ENCODE peak calls at places on chromosomes 7 and 10, in nine cellular contexts. Y is spleen; K is CD8-positive, alpha-beta T cell; I is DND-41; S is IMR-90; T is GM23338; U is A549; Q is hepatocyte; B is esophagus squamous epithelium. P is an unnamed sample.

GRCh38 chr10:4541292-4541691 is 284.7 kb upstream of the AKR1E2 start:
- DNase-seq in Y (no peak), K (no peak), I (no peak), S (peak; percentile 90), T (no peak), U (peak; percentile 48), Q (peak; percentile 7), B (no peak), P (peak; percentile 43)

GRCh38 chr7:55533050-55533728 is 39.1 kb downstream of the VOPP1 start:
- DNase-seq in Y (peak; percentile 85), K (peak; percentile 72), I (peak; percentile 92), S (peak; percentile 86), T (no peak), U (no peak), Q (no peak), B (no peak), P (no peak)

GRCh38 chr7:100044719-100045118 is 4.9 kb upstream of the ZSCAN21 start:
- DNase-seq in Y (no peak), K (no peak), I (no peak), S (no peak), T (no peak), U (peak; percentile 32), Q (no peak), B (no peak), P (peak; percentile 79)

GRCh38 chr7:40716052-40716451 is 581.2 kb downstream of the SUGCT start:
- DNase-seq in Y (no peak), K (no peak), I (no peak), S (peak; percentile 34), T (no peak), U (no peak), Q (no peak), B (no peak), P (no peak)

GRCh38 chr7:14510268-14510667 is 392.3 kb downstream of the DGKB start:
- DNase-seq in Y (no peak), K (no peak), I (no peak), S (no peak), T (no peak), U (no peak), Q (no peak), B (no peak), P (no peak)

GRCh38 chr7:147014596-147014995 is 898.0 kb downstream of the CNTNAP2 start:
- DNase-seq in Y (no peak), K (no peak), I (no peak), S (no peak), T (no peak), U (no peak), Q (no peak), B (no peak), P (no peak)

GRCh38 chr10:132106431-132106830 is 40.7 kb downstream of the JAKMIP3 start:
- DNase-seq in Y (no peak), K (peak; percentile 27), I (no peak), S (no peak), T (no peak), U (no peak), Q (no peak), B (no peak), P (no peak)

GRCh38 chr7:157796846-157797245 is 460.0 kb downstream of the DNAJB6 start:
- DNase-seq in Y (no peak), K (no peak), I (no peak), S (no peak), T (no peak), U (no peak), Q (no peak), B (no peak), P (no peak)

GRCh38 chr10:15751048-15751447 is 31.3 kb upstream of the ITGA8 start:
- DNase-seq in Y (no peak), K (no peak), I (no peak), S (no peak), T (no peak), U (no peak), Q (no peak), B (no peak), P (no peak)

GRCh38 chr10:112666070-112666469 is 219.1 kb downstream of the VTI1A start:
- DNase-seq in Y (no peak), K (no peak), I (no peak), S (no peak), T (no peak), U (no peak), Q (no peak), B (no peak), P (no peak)

GRCh38 chr7:2082357-2083038 is 150.2 kb downstream of the MAD1L1 start:
- DNase-seq in Y (no peak), K (no peak), I (no peak), S (peak; percentile 92), T (no peak), U (no peak), Q (peak; percentile 73), B (no peak), P (no peak)

GRCh38 chr7:80826520-80827237 is 92.2 kb downstream of the SEMA3C start:
- DNase-seq in Y (no peak), K (no peak), I (no peak), S (peak; percentile 79), T (no peak), U (peak; percentile 27), Q (no peak), B (no peak), P (no peak)

GRCh38 chr7:125061776-125062397 is 132.3 kb upstream of the POT1 start:
- DNase-seq in Y (no peak), K (no peak), I (no peak), S (peak; percentile 41), T (no peak), U (peak; percentile 45), Q (peak; percentile 14), B (no peak), P (no peak)

GRCh38 chr7:152076940-152077933 is 51.8 kb downstream of the GALNT11 start:
- DNase-seq in Y (no peak), K (no peak), I (no peak), S (peak; percentile 18), T (no peak), U (no peak), Q (no peak), B (no peak), P (no peak)

GRCh38 chr7:64469673-64470072 is 93.2 kb downstream of the ZNF680 start:
- DNase-seq in Y (no peak), K (no peak), I (no peak), S (no peak), T (no peak), U (no peak), Q (no peak), B (no peak), P (no peak)

GRCh38 chr10:102413053-102413705 is 5.4 kb downstream of the PSD start:
- DNase-seq in Y (no peak), K (no peak), I (peak; percentile 69), S (no peak), T (peak; percentile 79), U (peak; percentile 31), Q (no peak), B (no peak), P (no peak)

GRCh38 chr10:59079386-59080226 is 96.8 kb upstream of the PHYHIPL start:
- DNase-seq in Y (no peak), K (no peak), I (no peak), S (peak; percentile 75), T (no peak), U (peak; percentile 42), Q (no peak), B (no peak), P (no peak)

GRCh38 chr7:46003896-46004875 is 83.1 kb upstream of the IGFBP3 start:
- DNase-seq in Y (no peak), K (no peak), I (no peak), S (peak; percentile 97), T (no peak), U (peak; percentile 50), Q (no peak), B (no peak), P (no peak)

GRCh38 chr10:84008878-84009277 is 130.4 kb upstream of the GHITM start:
- DNase-seq in Y (no peak), K (no peak), I (peak; percentile 42), S (no peak), T (peak; percentile 73), U (peak; percentile 20), Q (peak; percentile 42), B (no peak), P (no peak)

DNA sequence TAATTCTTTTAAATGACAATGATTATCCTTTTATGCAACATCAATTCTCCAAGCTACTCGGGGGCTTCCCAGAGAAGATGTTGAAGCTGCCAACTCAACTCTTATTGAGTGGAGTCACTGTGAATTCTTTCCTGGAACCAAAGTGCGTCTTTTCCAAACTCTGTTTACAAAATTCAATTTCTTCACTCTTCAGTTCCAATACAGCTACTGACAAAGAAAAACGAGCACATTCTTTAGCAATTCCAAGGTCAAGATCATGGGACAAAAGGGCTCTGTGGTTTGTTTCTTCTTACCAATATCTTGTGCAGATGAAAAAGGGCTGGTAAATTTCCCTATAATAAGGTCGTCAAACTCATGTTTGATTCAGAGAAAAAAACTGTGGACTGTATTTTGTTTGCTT is 74.2 kb downstream of the FAS start:
- DNase-seq in Y (no peak), K (no peak), I (no peak), S (no peak), T (no peak), U (no peak), Q (no peak), B (no peak), P (no peak)
- H3K4me1 ChIP-seq in Y (no peaks in the 10 kb centered on the region), K (no peaks in the 10 kb centered on the region), I (no peaks in the 10 kb centered on the region), S (peaks cover 2% of the 10 kb centered on the region), T (no peaks in the 10 kb centered on the region), U (no peaks in the 10 kb centered on the region), Q (no peaks in the 10 kb centered on the region), B (peaks cover 7% of the 10 kb centered on the region), P (no peaks in the 10 kb centered on the region)

GRCh38 chr7:132437730-132438129 is 138.5 kb downstream of the PLXNA4 start:
- DNase-seq in Y (no peak), K (peak; percentile 65), I (peak; percentile 35), S (no peak), T (no peak), U (no peak), Q (no peak), B (no peak), P (no peak)
- H3K4me1 ChIP-seq in Y (peaks cover 7% of the 10 kb centered on the region), K (peaks cover 76% of the 10 kb centered on the region), I (peaks cover 7% of the 10 kb centered on the region), S (no peaks in the 10 kb centered on the region), T (no peaks in the 10 kb centered on the region), U (no peaks in the 10 kb centered on the region), Q (no peaks in the 10 kb centered on the region), B (no peaks in the 10 kb centered on the region), P (no peaks in the 10 kb centered on the region)

DNA sequence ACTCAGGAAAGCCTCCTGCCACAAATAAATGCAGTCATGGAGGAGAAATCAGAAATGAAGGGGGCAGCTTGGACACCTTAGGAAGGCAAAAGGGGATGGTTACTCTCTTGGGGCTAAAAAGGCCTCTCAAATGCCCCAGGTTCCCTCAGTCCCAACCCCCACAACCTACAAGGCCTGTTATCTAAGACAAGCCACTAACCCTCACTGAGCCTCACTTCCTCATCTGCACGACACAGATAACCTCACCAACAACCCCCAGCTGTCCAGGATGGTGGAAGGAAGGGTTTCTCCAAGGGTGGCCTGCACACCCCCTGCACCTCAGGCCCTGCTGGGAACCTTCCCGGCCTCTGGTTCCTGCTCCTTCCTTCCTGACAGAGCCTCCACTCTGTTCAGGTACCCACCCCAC is 29.2 kb downstream of the SORBS1 start:
- DNase-seq in Y (no peak), K (no peak), I (no peak), S (no peak), T (no peak), U (no peak), Q (no peak), B (no peak), P (no peak)
- H3K4me1 ChIP-seq in Y (no peaks in the 10 kb centered on the region), K (no peaks in the 10 kb centered on the region), I (no peaks in the 10 kb centered on the region), S (no peaks in the 10 kb centered on the region), T (peaks cover 35% of the 10 kb centered on the region), U (peaks cover 6% of the 10 kb centered on the region), Q (peaks cover 39% of the 10 kb centered on the region), B (no peaks in the 10 kb centered on the region), P (no peaks in the 10 kb centered on the region)

DNA sequence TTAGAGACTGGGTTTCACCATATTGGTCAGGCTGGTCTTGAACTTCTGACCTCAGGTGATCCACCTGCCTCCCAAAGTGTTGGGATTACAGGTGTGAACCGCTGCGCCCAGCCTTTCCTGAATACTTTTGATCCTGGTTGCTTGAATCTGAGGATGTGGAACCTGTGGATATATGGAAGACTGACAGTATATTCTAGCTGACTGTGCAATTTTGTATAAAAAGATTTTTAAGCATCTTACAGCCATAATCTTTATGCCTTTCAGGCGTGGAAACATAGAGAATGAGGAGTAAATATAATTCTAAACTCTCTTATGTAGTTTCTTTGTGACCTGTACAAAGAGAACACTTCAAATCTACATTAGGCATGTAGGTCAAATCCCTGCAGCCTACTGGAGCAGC is 16.2 kb downstream of the TSPAN14 start:
- DNase-seq in Y (no peak), K (no peak), I (no peak), S (no peak), T (no peak), U (no peak), Q (no peak), B (no peak), P (no peak)
- H3K4me1 ChIP-seq in Y (peaks cover 99% of the 10 kb centered on the region), K (peaks cover 92% of the 10 kb centered on the region), I (peaks cover 13% of the 10 kb centered on the region), S (peaks cover 30% of the 10 kb centered on the region), T (peaks cover 46% of the 10 kb centered on the region), U (peaks cover 99% of the 10 kb centered on the region), Q (peaks cover 60% of the 10 kb centered on the region), B (peaks cover 97% of the 10 kb centered on the region), P (peaks cover 43% of the 10 kb centered on the region)

P was measured in prostate gland.